ENCODE peak calls at places on chromosomes 12 and 14, in five cellular contexts. L, B, Y, Z and C are unnamed samples.

GRCh38 chr14:94864421-94865195 is 94.7 kb upstream of the GSC start:
- DNase-seq in L (no peak), B (no peak), Y (no peak), Z (no peak), C (no peak)

GRCh38 chr12:29067430-29067829 is 81.6 kb upstream of the FAR2 start:
- DNase-seq in L (no peak), B (no peak), Y (no peak), Z (no peak), C (no peak)

GRCh38 chr14:84686550-84686949 is 843.4 kb upstream of the FLRT2 start:
- DNase-seq in L (no peak), B (no peak), Y (no peak), Z (no peak), C (no peak)

GRCh38 chr12:10167588-10167987 is 4.3 kb downstream of the OLR1 start:
- DNase-seq in L (no peak), B (no peak), Y (no peak), Z (no peak), C (no peak)

GRCh38 chr12:76652402-76652801 is 92.8 kb upstream of the OSBPL8 start:
- DNase-seq in L (no peak), B (no peak), Y (no peak), Z (no peak), C (no peak)

GRCh38 chr14:35534130-35534883 is at the start of gene INSM2:
- DNase-seq in L (peak; percentile 15), B (no peak), Y (no peak), Z (no peak), C (peak; percentile 11)

GRCh38 chr14:40983604-40984003 is 623.1 kb upstream of the LRFN5 start:
- DNase-seq in L (no peak), B (no peak), Y (no peak), Z (no peak), C (no peak)

GRCh38 chr14:105880616-105881015 is 354.2 kb downstream of the TMEM121 start:
- DNase-seq in L (peak; percentile 5), B (no peak), Y (no peak), Z (peak; percentile 8), C (no peak)

GRCh38 chr14:65403231-65403630 is 9.3 kb upstream of the FUT8 start:
- DNase-seq in L (no peak), B (peak; percentile 70), Y (no peak), Z (no peak), C (no peak)

GRCh38 chr12:96401061-96401871 is 1.0 kb upstream of the CDK17 start:
- DNase-seq in L (peak; percentile 31), B (peak; percentile 60), Y (peak; percentile 45), Z (no peak), C (no peak)

GRCh38 chr12:54723653-54724256 is 75.6 kb upstream of the DCD start:
- DNase-seq in L (no peak), B (no peak), Y (no peak), Z (no peak), C (no peak)

GRCh38 chr12:48061943-48062719 is 43.7 kb downstream of the SENP1 start:
- DNase-seq in L (no peak), B (no peak), Y (no peak), Z (no peak), C (no peak)

GRCh38 chr14:79584679-79585078 is 626.6 kb downstream of the DIO2 start:
- DNase-seq in L (no peak), B (peak; percentile 83), Y (no peak), Z (no peak), C (no peak)

GRCh38 chr14:34374998-34375740 is 86.9 kb downstream of the SPTSSA start:
- DNase-seq in L (no peak), B (no peak), Y (no peak), Z (no peak), C (no peak)

GRCh38 chr14:35213143-35213788 is 78.9 kb upstream of the PSMA6 start:
- DNase-seq in L (no peak), B (no peak), Y (peak; percentile 68), Z (no peak), C (no peak)

GRCh38 chr14:92224348-92224954 is 98.5 kb upstream of the SLC24A4 start:
- DNase-seq in L (no peak), B (no peak), Y (no peak), Z (no peak), C (no peak)

GRCh38 chr12:109722022-109722752 is 8.6 kb downstream of the FAM222A start:
- DNase-seq in L (no peak), B (no peak), Y (no peak), Z (no peak), C (no peak)
- TF ChIP-seq CTCF in L (no peak), B (no peak), Y (no peak), Z (no peak), C (no peak)

DNA sequence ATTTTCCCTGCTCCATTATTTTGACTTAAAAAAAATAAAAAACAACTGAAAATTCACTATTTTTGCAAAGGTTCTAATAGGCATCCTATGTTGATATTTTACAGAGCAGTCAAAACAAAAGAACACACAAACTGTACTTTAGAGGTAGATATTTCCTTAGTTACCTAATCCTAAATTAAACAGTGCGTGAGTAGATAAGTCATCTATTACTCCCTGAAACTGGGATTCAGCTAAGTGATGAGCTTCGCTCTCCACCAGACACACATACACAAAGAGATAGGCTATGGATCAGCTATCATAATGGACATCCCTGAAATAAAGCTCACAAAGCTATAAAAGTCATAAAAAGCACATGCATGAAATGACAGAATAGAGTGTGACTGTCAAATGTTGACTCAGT is 398.7 kb downstream of the SOX5 start:
- DNase-seq in L (no peak), B (no peak), Y (no peak), Z (no peak), C (no peak)
- TF ChIP-seq CTCF in L (no peak), B (no peak), Y (no peak), Z (no peak), C (no peak)

DNA sequence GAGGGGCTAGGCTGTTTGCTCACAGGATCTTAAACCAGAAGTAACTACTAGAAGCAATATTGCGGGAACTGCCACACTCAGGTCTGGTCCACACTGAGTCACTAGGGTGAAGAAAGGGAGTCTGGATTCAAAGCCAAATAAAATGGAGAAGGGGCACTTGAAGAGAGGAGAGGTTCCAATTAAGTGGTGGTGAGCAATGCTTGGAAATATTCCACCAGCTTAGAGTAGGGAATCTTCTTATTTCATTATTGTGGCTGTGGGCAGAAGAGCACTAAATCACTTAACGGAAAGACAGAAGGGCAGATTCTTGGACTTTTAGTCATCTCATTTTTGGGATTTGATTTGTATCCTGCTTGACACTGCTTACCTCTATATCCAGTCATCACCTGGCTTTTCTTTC is 48.6 kb upstream of the PPP1R12A start:
- DNase-seq in L (no peak), B (peak; percentile 88), Y (no peak), Z (no peak), C (no peak)
- TF ChIP-seq CTCF in L (no peak), B (no peak), Y (no peak), Z (no peak), C (no peak)

GRCh38 chr12:45863332-45863731 is 127.0 kb downstream of the SCAF11 start:
- DNase-seq in L (no peak), B (no peak), Y (no peak), Z (no peak), C (no peak)
- TF ChIP-seq CTCF in L (no peak), B (no peak), Y (no peak), Z (no peak), C (no peak)

DNA sequence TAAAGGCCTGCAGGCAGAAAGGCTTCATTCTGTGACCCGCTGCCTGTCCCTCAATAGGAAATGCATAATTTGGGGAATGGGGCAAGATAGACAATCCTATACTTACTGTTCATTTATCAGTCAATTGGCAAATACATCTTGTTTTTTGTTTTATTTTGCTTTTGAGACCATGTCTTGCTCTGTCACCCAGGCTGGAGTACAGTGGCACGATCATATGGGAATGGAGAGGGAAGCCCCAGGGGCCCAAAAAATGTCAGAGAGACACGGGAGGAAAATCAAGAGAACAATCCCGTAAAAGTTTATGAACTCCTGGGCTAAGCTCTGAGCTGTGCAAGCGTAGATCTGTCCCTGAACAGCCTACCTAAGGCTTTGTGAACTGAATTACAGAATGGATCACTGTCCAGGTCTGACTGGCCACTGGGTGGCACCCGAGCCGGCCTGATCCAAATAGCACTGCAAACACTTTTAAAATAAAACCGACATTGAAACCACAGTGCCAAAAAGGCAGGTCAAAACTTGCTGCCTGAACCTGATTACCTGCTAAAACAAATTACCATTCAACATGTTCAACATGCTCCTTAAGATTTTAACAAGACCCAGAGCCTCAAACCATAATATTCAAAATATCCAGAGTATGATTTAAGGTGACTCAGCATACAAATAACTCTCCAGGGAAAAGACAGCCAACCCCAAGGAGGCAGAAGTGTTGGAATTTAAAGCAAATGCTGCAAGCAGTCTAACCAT is 11.8 kb downstream of the COPS7A start:
- DNase-seq in L (peak; percentile 70), B (no peak), Y (peak; percentile 79), Z (no peak), C (peak; percentile 51)
- TF ChIP-seq CTCF in L (peak; percentile 60), B (peak; percentile 76), Y (peak; percentile 63), Z (peak; percentile 47), C (peak; percentile 89)